ENCODE peak calls at places on chromosomes 16 and 17, in four cellular contexts. W is amygdala, V is EL, S is posterior cingulate gyrus. G is an unnamed sample.

GRCh38 chr17:68107373-68107772 is 71.8 kb downstream of the KPNA2 start:
- DNase-seq in W (no peak), V (no peak), S (no peak), G (no peak)

GRCh38 chr17:50062323-50063243 is 6.7 kb downstream of the ITGA3 start:
- DNase-seq in W (no peak), V (peak), S (no peak), G (peak)

GRCh38 chr17:15944720-15945492 is at the start of gene ADORA2B:
- DNase-seq in W (peak), V (peak), S (no peak), G (peak)

GRCh38 chr17:76551685-76552084 is 11.8 kb downstream of the PRCD start:
- DNase-seq in W (no peak), V (no peak), S (no peak), G (no peak)

GRCh38 chr16:1696863-1697262 is 9.1 kb upstream of the MAPK8IP3 start:
- DNase-seq in W (no peak), V (peak), S (no peak), G (peak)

GRCh38 chr17:74132354-74132753 is 71.1 kb upstream of the RPL38 start:
- DNase-seq in W (no peak), V (no peak), S (no peak), G (peak)

GRCh38 chr17:75341784-75342183 is 52.6 kb upstream of the SLC25A19 start:
- DNase-seq in W (no peak), V (no peak), S (no peak), G (no peak)

GRCh38 chr16:35187665-35188225 is 1728.3 kb downstream of the TP53TG3F start:
- DNase-seq in W (no peak), V (no peak), S (no peak), G (no peak)

GRCh38 chr16:80518436-80518835 is 22.4 kb upstream of the DYNLRB2 start:
- DNase-seq in W (no peak), V (no peak), S (no peak), G (peak)

GRCh38 chr17:47797797-47798196 is 23.8 kb downstream of the OSBPL7 start:
- DNase-seq in W (no peak), V (no peak), S (no peak), G (no peak)

GRCh38 chr17:6328279-6328678 is 106.6 kb downstream of the AIPL1 start:
- DNase-seq in W (no peak), V (no peak), S (no peak), G (peak)

GRCh38 chr17:74362811-74363498 is 1.3 kb upstream of the BTBD17 start:
- DNase-seq in W (peak), V (no peak), S (peak), G (no peak)

GRCh38 chr17:78677303-78678219 is 100.4 kb upstream of the DNAH17 start:
- DNase-seq in W (no peak), V (no peak), S (no peak), G (no peak)

GRCh38 chr17:58541249-58541648 is 26.8 kb upstream of the MTMR4 start:
- DNase-seq in W (no peak), V (no peak), S (no peak), G (no peak)

GRCh38 chr17:50845260-50846147 is 10.1 kb downstream of the WFIKKN2 start:
- DNase-seq in W (no peak), V (peak), S (no peak), G (peak)

GRCh38 chr17:78226055-78226751 is 5.2 kb upstream of the TMEM235 start:
- DNase-seq in W (no peak), V (no peak), S (no peak), G (no peak)

GRCh38 chr17:39601010-39601597 is 6.6 kb downstream of the NEUROD2 start:
- DNase-seq in W (no peak), V (no peak), S (no peak), G (no peak)

GRCh38 chr16:87487361-87487924 is 5.4 kb downstream of the ZCCHC14 start:
- DNase-seq in W (no peak), V (no peak), S (no peak), G (peak)

GRCh38 chr17:32458367-32458766 is 14.1 kb downstream of the PSMD11 start:
- DNase-seq in W (no peak), V (no peak), S (no peak), G (no peak)

GRCh38 chr16:23354246-23354645 is 52.1 kb downstream of the SCNN1B start:
- DNase-seq in W (no peak), V (no peak), S (no peak), G (no peak)

GRCh38 chr17:79746955-79747507 is 16.3 kb downstream of the ENPP7 start:
- DNase-seq in W (no peak), V (no peak), S (no peak), G (no peak)

GRCh38 chr17:37844158-37844976 is 79.8 kb upstream of the TBC1D3K start:
- DNase-seq in W (peak), V (peak), S (no peak), G (peak)

GRCh38 chr17:3639981-3640596 is 3.5 kb downstream of the CTNS start:
- DNase-seq in W (no peak), V (no peak), S (no peak), G (no peak)

GRCh38 chr16:87946596-87947350 is 4.5 kb upstream of the BANP start:
- DNase-seq in W (no peak), V (no peak), S (no peak), G (no peak)

GRCh38 chr16:73125860-73126259 is 77.9 kb upstream of the ZFHX3 start:
- DNase-seq in W (no peak), V (peak), S (no peak), G (peak)

GRCh38 chr17:27038676-27039075 is 255.2 kb upstream of the WSB1 start:
- DNase-seq in W (no peak), V (no peak), S (no peak), G (no peak)

GRCh38 chr17:76048025-76048605 is 21.0 kb upstream of the EVPL start:
- DNase-seq in W (no peak), V (no peak), S (no peak), G (no peak)

GRCh38 chr16:55411231-55411630 is 67.8 kb upstream of the MMP2 start:
- DNase-seq in W (no peak), V (peak), S (no peak), G (peak)

GRCh38 chr17:76004750-76005262 is 4.2 kb downstream of the CDK3 start:
- DNase-seq in W (no peak), V (no peak), S (no peak), G (no peak)